ENCODE peak calls at places on chromosomes 1 and 21, in four cellular contexts. A is Karpas-422, Q is tibial nerve, L is ovary. P is an unnamed sample. For H3K36me3, the result is how much of the 10 kb centered on the place peaks cover.

GRCh38 chr1:244435562-244436205 is 16.0 kb downstream of the ADSS2 start:
- DNase-seq in A (no peak), Q (no peak), L (no peak), P (no peak)

GRCh38 chr1:25566730-25567341 is 23.4 kb downstream of the LDLRAP1 start:
- DNase-seq in A (peak), Q (peak), L (no peak), P (no peak)

GRCh38 chr1:17861685-17862084 is 106.6 kb downstream of the ACTL8 start:
- DNase-seq in A (no peak), Q (no peak), L (no peak), P (no peak)

GRCh38 chr1:7084232-7084894 is 299.1 kb downstream of the CAMTA1 start:
- DNase-seq in A (no peak), Q (no peak), L (no peak), P (no peak)

GRCh38 chr1:151377150-151377884 is 4.8 kb upstream of the SELENBP1 start:
- DNase-seq in A (no peak), Q (no peak), L (no peak), P (no peak)

GRCh38 chr1:235888119-235888643 is 21.5 kb upstream of the LYST start:
- DNase-seq in A (no peak), Q (no peak), L (no peak), P (peak)

GRCh38 chr1:151036356-151036755 is at the start of gene BNIPL:
- DNase-seq in A (no peak), Q (no peak), L (no peak), P (no peak)

GRCh38 chr1:1858382-1859086 is 32.4 kb downstream of the GNB1 start:
- DNase-seq in A (no peak), Q (peak), L (peak), P (peak)

GRCh38 chr1:1168451-1169411 is 4.9 kb upstream of the TTLL10 start:
- DNase-seq in A (no peak), Q (no peak), L (peak), P (no peak)

GRCh38 chr1:19254416-19254815 is 2.8 kb downstream of the MRTO4 start:
- DNase-seq in A (no peak), Q (no peak), L (no peak), P (no peak)

GRCh38 chr1:230273141-230273710 is 152.9 kb downstream of the PGBD5 start:
- DNase-seq in A (no peak), Q (no peak), L (no peak), P (no peak)

GRCh38 chr1:23449918-23450317 is 25.4 kb upstream of the TCEA3 start:
- DNase-seq in A (no peak), Q (peak), L (peak), P (no peak)

DNA sequence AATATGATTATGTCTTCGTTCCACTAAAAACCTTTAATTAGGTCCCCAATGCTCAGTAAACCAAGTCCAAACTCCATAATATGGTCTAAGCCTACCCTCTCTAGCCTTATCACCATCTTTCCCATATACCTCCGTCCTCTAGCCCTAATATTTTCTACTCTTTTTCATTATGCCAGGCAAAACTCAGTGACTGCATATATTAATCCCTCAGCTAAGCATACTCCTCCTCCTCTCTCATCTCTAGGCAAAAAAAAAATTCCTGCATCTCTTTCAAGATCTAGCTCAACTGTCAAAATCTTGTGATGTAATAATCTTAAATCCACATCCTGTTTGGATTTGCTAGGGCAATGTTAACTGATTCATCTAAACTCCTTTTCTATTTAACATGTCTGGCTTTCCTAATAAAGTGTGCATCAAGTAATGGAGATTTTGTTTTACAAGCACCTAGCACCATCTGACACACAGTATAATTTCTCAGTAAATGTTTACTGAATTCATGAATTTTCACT is 20.4 kb downstream of the PRPF38A start:
- DNase-seq in A (no peak), Q (no peak), L (no peak), P (no peak)
- H3K36me3 ChIP-seq in A (under half), Q (half or more), L (under half), P (under half)

DNA sequence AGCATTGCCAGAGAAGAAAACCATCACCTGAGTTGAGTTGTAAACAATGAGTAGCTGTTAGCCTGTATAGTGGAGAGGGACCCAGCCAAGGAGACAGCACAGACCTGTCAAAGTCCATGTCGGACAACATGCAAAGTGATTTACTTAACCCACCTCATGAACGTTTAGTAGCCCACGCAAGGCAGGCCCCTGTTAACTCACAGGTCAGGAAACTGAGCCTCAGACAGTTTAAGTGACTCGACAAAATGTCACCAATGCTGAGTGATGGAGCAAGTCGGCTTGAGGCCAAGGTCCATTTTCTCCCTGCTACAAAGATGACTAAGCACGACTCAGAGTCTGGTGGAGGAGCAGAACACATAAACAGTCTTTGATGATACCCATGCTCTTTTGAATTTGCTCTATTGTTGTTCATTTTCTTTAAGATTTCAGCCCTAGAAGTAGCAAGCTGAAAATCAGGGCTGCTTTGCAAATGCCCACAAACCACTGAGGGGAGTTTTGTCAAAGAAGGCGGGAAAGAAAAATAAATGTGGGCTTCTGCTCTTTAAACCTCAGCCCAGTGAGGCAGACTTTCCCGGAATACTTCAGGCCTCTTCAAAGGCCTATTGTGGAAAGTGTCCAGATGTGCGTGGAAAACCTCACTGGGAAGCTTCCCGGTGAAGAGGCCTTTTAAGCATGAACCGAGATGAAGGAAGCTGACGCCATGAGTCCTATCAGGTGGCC is 83.8 kb upstream of the HOOK1 start:
- DNase-seq in A (no peak), Q (peak), L (peak), P (no peak)
- H3K27ac ChIP-seq in A (no peak), Q (peak), L (peak), P (no peak)

GRCh38 chr1:42768172-42768571 is 1.1 kb downstream of the C1orf50 start:
- DNase-seq in A (no peak), Q (no peak), L (no peak), P (no peak)
- H3K4me3 ChIP-seq in A (peak), Q (peak), L (peak), P (peak)

GRCh38 chr21:45179568-45180288 is 105.3 kb downstream of the ADARB1 start:
- DNase-seq in A (no peak), Q (no peak), L (no peak), P (no peak)
- H3K36me3 ChIP-seq in A (under half), Q (half or more), L (under half), P (under half)

DNA sequence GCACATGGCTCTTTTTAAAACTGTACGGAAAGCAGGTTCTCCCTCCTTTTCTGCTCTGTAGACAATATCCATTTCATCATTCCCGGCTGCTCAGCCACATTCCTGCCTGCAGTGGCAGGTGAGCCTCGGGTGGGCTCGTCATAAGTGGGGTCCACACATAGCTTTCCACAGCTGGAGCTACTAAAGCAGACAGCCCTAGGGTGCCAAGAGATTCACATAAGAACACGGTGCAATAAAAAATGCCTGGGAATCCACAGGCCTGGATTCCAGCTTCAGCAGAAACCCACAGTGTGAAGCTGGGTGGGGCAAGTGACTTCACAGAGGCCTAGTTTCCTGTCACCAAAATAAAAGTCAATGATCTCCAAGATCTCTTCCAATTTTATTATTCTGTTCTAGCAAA is 96.4 kb downstream of the MIS18A start:
- DNase-seq in A (no peak), Q (no peak), L (no peak), P (no peak)
- H3K27ac ChIP-seq in A (no peak), Q (no peak), L (no peak), P (no peak)

GRCh38 chr1:200242379-200243041 is 167.3 kb downstream of the ZNF281 start:
- DNase-seq in A (no peak), Q (no peak), L (no peak), P (no peak)
- H3K4me3 ChIP-seq in A (no peak), Q (no peak), L (no peak), P (no peak)

DNA sequence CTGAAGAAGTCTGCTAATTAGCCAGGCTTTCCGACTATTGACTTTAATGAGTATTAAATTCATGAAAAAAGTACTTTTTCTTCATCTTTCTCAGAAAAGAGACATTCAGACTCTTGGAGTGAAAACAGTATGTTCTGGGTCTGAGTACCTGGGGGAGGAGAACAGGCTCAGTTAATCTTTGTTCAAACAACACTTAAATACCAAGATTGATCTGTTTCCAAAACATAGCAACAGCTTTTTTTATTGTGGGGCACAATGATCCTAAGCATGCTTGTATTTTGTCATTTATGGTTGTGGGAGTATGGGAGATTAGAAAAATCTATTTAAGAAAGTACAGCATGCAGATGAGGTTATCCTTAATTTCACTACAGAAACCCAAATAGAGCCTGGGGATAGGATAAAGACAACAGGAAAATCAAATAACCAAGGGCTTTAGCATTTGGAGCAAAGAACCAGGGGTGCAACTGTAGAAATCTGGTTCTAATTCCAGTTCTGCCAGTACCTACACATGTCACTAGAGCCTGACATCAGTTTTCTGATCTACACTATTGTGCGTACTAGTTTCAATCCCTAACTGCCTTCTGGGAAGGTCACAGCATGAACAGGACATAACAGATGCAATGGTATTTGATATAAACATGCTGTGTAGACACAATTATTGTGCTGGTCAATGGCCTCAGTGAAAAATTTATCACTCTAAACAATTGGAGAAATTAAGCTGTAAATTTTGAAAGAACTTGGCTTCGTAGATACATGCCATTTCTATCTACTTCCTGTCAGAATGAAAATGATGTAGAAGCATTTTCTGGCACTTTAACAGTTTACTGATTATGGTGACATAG is 91.2 kb downstream of the KCNK1 start:
- DNase-seq in A (no peak), Q (no peak), L (no peak), P (no peak)
- H3K36me3 ChIP-seq in A (under half), Q (under half), L (under half), P (under half)